ENCODE peak calls at places on chromosome 12, in five cellular contexts. One of them, this sample, is unnamed.

GRCh38 chr12:124046206-124046740 is 73.3 kb downstream of the ZNF664 start:
- DNase-seq in tibial artery: no peak
- DNase-seq in AG04450: no peak
- DNase-seq in A673: no peak
- DNase-seq in uterus: no peak
- DNase-seq in this sample: no peak

GRCh38 chr12:20368653-20369163 is 371 bp downstream of the PDE3A start:
- DNase-seq in AG04450: no peak
- DNase-seq in tibial artery: peak; percentile 74
- DNase-seq in uterus: peak; percentile 29
- DNase-seq in A673: peak; percentile 58
- DNase-seq in this sample: no peak

GRCh38 chr12:14399871-14400270 is 34.4 kb downstream of the ATF7IP start:
- DNase-seq in AG04450: no peak
- DNase-seq in A673: no peak
- DNase-seq in uterus: no peak
- DNase-seq in tibial artery: no peak
- DNase-seq in this sample: peak; percentile 55

GRCh38 chr12:95614384-95614982 is 63.2 kb upstream of the USP44 start:
- DNase-seq in uterus: no peak
- DNase-seq in A673: no peak
- DNase-seq in tibial artery: no peak
- DNase-seq in AG04450: no peak
- DNase-seq in this sample: no peak

GRCh38 chr12:44484862-44485261 is 391.3 kb downstream of the NELL2 start:
- DNase-seq in AG04450: no peak
- DNase-seq in uterus: no peak
- DNase-seq in A673: no peak
- DNase-seq in tibial artery: no peak
- DNase-seq in this sample: no peak

GRCh38 chr12:98253641-98254040 is 261.7 kb upstream of the TMPO start:
- DNase-seq in AG04450: no peak
- DNase-seq in tibial artery: no peak
- DNase-seq in uterus: no peak
- DNase-seq in A673: no peak
- DNase-seq in this sample: no peak

GRCh38 chr12:27015730-27016076 is 1.5 kb upstream of the TM7SF3 start:
- DNase-seq in uterus: no peak
- DNase-seq in AG04450: no peak
- DNase-seq in tibial artery: no peak
- DNase-seq in A673: peak; percentile 64
- DNase-seq in this sample: no peak

GRCh38 chr12:113462880-113463745 is 8.6 kb downstream of the LHX5 start:
- DNase-seq in uterus: no peak
- DNase-seq in tibial artery: no peak
- DNase-seq in AG04450: no peak
- DNase-seq in A673: no peak
- DNase-seq in this sample: no peak

GRCh38 chr12:111636209-111636928 is 37.3 kb upstream of the ATXN2 start:
- DNase-seq in A673: peak; percentile 65
- DNase-seq in tibial artery: peak; percentile 83
- DNase-seq in uterus: peak; percentile 73
- DNase-seq in AG04450: no peak
- DNase-seq in this sample: no peak

GRCh38 chr12:113002155-113002554 is 23.8 kb downstream of the OAS2 start:
- DNase-seq in tibial artery: no peak
- DNase-seq in A673: no peak
- DNase-seq in AG04450: no peak
- DNase-seq in uterus: no peak
- DNase-seq in this sample: no peak

GRCh38 chr12:65668981-65669695 is 155.1 kb upstream of the HMGA2 start:
- DNase-seq in uterus: no peak
- DNase-seq in tibial artery: no peak
- DNase-seq in A673: peak; percentile 9
- DNase-seq in AG04450: no peak
- DNase-seq in this sample: no peak

GRCh38 chr12:49622501-49623141 is 740 bp upstream of the PRPF40B start:
- DNase-seq in tibial artery: no peak
- DNase-seq in uterus: peak; percentile 48
- DNase-seq in A673: no peak
- DNase-seq in AG04450: no peak
- DNase-seq in this sample: no peak
- H3K4me3 ChIP-seq in tibial artery: peak overlapping the region; percentile 57
- H3K4me3 ChIP-seq in uterus: peak overlapping the region; percentile 56
- H3K4me3 ChIP-seq in A673: peak overlapping the region; percentile 48
- H3K4me3 ChIP-seq in AG04450: peak overlapping the region; percentile 65
- H3K4me3 ChIP-seq in this sample: peak overlapping the region; percentile 40

GRCh38 chr12:52688481-52688880 is 8.3 kb upstream of the KRT1 start:
- DNase-seq in tibial artery: no peak
- DNase-seq in uterus: no peak
- DNase-seq in AG04450: no peak
- DNase-seq in A673: no peak
- DNase-seq in this sample: no peak
- H3K27me3 ChIP-seq in tibial artery: peaks cover 85% of the 10 kb centered on the region
- H3K27me3 ChIP-seq in uterus: no peaks in the 10 kb centered on the region
- H3K27me3 ChIP-seq in AG04450: peaks cover 40% of the 10 kb centered on the region
- H3K27me3 ChIP-seq in A673: no peaks in the 10 kb centered on the region
- H3K27me3 ChIP-seq in this sample: peaks cover 48% of the 10 kb centered on the region

DNA sequence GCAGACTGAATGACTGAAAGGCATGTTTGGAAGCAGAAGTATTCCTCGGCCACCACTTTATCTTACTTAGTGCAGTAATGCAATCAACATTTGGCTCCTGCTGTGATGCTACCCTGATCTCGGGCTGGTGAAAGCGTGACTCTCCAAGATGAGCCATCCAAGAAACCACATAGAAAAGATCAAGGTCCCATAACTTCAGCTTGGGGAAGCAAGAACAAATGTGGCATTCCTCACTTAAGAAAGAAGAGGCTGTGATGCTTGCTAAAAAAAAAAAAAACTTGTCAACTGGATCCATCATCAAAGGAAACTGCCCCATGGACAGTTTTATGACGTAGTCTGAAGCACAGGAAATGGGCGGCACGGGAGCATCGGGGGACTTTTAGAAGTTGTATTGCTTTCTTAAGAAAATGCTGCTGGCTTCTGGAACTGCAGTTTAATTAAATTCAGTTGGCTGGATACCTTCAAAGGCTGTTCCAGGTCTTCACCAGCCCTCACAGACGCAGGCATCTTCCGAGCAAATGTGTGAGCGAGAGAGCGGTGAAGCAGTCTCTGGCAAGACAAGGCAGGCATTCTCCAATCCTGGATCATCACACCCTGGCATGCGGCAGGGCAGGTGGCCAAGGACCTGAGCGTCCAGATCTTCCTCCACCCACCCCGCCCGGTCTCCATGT is 38.2 kb upstream of the MAP1LC3B2 start:
- DNase-seq in tibial artery: no peak
- DNase-seq in uterus: no peak
- DNase-seq in A673: peak; percentile 82
- DNase-seq in AG04450: no peak
- DNase-seq in this sample: no peak
- H3K4me3 ChIP-seq in tibial artery: no peak overlapping the region
- H3K4me3 ChIP-seq in uterus: no peak overlapping the region
- H3K4me3 ChIP-seq in A673: no peak overlapping the region
- H3K4me3 ChIP-seq in AG04450: no peak overlapping the region
- H3K4me3 ChIP-seq in this sample: no peak overlapping the region

GRCh38 chr12:54056110-54056509 is 2.5 kb downstream of the HOXC4 start:
- DNase-seq in A673: no peak
- DNase-seq in tibial artery: no peak
- DNase-seq in uterus: no peak
- DNase-seq in AG04450: no peak
- DNase-seq in this sample: no peak
- H3K27me3 ChIP-seq in A673: no peaks in the 10 kb centered on the region
- H3K27me3 ChIP-seq in tibial artery: no peaks in the 10 kb centered on the region
- H3K27me3 ChIP-seq in uterus: no peaks in the 10 kb centered on the region
- H3K27me3 ChIP-seq in AG04450: peaks cover 77% of the 10 kb centered on the region
- H3K27me3 ChIP-seq in this sample: peaks cover 11% of the 10 kb centered on the region

GRCh38 chr12:2080604-2081003 is 27.8 kb downstream of the CACNA1C start:
- DNase-seq in uterus: no peak
- DNase-seq in AG04450: no peak
- DNase-seq in A673: no peak
- DNase-seq in tibial artery: no peak
- DNase-seq in this sample: no peak

GRCh38 chr12:2074792-2075191 is 22.0 kb downstream of the CACNA1C start:
- DNase-seq in AG04450: no peak
- DNase-seq in uterus: no peak
- DNase-seq in tibial artery: no peak
- DNase-seq in A673: no peak
- DNase-seq in this sample: no peak

GRCh38 chr12:2075558-2076195 is 22.9 kb downstream of the CACNA1C start:
- DNase-seq in A673: no peak
- DNase-seq in AG04450: no peak
- DNase-seq in tibial artery: peak; percentile 94
- DNase-seq in uterus: no peak
- DNase-seq in this sample: no peak

GRCh38 chr12:2076196-2076570 is 23.4 kb downstream of the CACNA1C start:
- DNase-seq in A673: no peak
- DNase-seq in AG04450: peak; percentile 66
- DNase-seq in tibial artery: peak; percentile 82
- DNase-seq in uterus: peak; percentile 85
- DNase-seq in this sample: no peak

DNA sequence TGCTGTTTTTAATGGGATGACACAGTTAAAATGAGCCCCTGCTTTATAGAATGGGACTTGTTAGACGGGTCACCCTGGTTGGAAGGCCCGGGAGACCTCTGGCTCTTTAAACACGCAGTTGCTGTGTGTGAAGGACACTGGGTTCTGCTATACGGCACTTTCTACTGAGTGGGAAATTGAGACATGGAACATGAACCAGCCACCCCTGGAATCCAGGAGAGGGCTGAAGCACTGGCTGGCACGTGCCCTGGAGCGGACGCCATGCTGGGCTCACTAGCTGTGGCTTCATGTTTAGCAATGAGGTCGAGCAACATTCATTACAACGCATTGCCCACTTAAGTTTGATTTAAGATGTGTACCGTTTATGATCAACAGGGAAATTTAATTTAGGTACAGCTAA is 23.9 kb downstream of the CACNA1C start:
- DNase-seq in A673: no peak
- DNase-seq in AG04450: no peak
- DNase-seq in tibial artery: no peak
- DNase-seq in uterus: no peak
- DNase-seq in this sample: no peak
- H3K4me3 ChIP-seq in A673: no peak overlapping the region
- H3K4me3 ChIP-seq in AG04450: no peak overlapping the region
- H3K4me3 ChIP-seq in tibial artery: peak overlapping the region; percentile 12
- H3K4me3 ChIP-seq in uterus: no peak overlapping the region
- H3K4me3 ChIP-seq in this sample: no peak overlapping the region

GRCh38 chr12:101050631-101051030 is 159.4 kb downstream of the SLC5A8 start:
- DNase-seq in uterus: no peak
- DNase-seq in A673: no peak
- DNase-seq in tibial artery: no peak
- DNase-seq in AG04450: no peak
- DNase-seq in this sample: no peak

GRCh38 chr12:101051901-101052550 is 158.0 kb downstream of the SLC5A8 start:
- DNase-seq in uterus: no peak
- DNase-seq in A673: peak; percentile 35
- DNase-seq in tibial artery: no peak
- DNase-seq in AG04450: peak; percentile 16
- DNase-seq in this sample: no peak

GRCh38 chr12:101053203-101053602 is 156.8 kb downstream of the SLC5A8 start:
- DNase-seq in tibial artery: no peak
- DNase-seq in AG04450: no peak
- DNase-seq in A673: no peak
- DNase-seq in uterus: no peak
- DNase-seq in this sample: no peak

GRCh38 chr12:101047652-101048051 is 162.4 kb downstream of the SLC5A8 start:
- DNase-seq in tibial artery: no peak
- DNase-seq in A673: no peak
- DNase-seq in uterus: no peak
- DNase-seq in AG04450: no peak
- DNase-seq in this sample: no peak

GRCh38 chr12:101051151-101051550 is 158.9 kb downstream of the SLC5A8 start:
- DNase-seq in AG04450: no peak
- DNase-seq in uterus: no peak
- DNase-seq in tibial artery: no peak
- DNase-seq in A673: no peak
- DNase-seq in this sample: no peak
- H3K27me3 ChIP-seq in AG04450: no peaks in the 10 kb centered on the region
- H3K27me3 ChIP-seq in uterus: no peaks in the 10 kb centered on the region
- H3K27me3 ChIP-seq in tibial artery: no peaks in the 10 kb centered on the region
- H3K27me3 ChIP-seq in A673: no peaks in the 10 kb centered on the region
- H3K27me3 ChIP-seq in this sample: no peaks in the 10 kb centered on the region

DNA sequence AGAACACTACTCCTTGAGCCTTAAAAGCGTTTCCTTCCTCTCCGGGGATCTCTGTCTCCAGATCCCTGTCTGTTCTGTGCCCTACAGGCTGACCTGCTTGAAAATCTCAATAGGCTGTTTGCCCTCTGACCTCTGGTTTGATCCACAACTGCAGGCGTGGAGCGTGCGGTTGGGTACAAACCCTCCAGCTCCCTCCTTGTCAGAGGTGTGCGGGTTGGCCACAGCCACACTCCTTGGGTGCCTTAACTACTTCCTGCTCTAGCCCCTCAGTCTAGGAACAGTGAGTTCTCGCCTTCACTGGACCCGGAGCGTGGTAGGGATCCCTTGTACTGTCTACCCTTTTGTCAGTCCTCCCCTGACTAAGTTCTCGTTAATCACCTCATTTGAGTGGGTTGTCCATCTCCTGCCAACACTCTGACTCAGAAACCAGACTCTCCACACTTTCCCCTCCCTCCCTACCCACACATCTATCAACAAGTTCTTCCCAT is 33.1 kb downstream of the CMKLR1 start:
- DNase-seq in A673: no peak
- DNase-seq in tibial artery: peak; percentile 76
- DNase-seq in AG04450: no peak
- DNase-seq in uterus: peak; percentile 63
- DNase-seq in this sample: peak; percentile 56
- H3K4me3 ChIP-seq in A673: no peak overlapping the region
- H3K4me3 ChIP-seq in tibial artery: peak overlapping the region; percentile 36
- H3K4me3 ChIP-seq in AG04450: no peak overlapping the region
- H3K4me3 ChIP-seq in uterus: peak overlapping the region; percentile 12
- H3K4me3 ChIP-seq in this sample: no peak overlapping the region

DNA sequence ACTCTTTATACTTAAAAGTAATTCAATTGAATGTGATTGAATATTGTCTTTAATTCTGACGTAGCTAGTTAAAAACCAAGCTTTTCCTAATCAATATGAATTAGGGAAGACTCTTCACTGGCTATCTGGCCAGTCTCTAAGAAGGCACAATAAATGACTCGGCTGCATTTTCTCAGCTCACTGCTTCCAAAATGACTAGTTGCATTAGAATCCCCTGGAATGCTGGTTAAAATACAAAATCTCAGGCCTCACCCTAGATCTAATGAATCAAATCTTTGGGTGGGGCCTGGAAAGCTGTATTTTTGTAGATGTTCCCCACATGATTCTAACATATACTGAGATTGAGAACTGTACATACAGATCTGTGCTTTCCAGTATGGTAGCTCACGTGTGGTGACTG is 242.1 kb downstream of the CHST11 start:
- DNase-seq in tibial artery: no peak
- DNase-seq in uterus: no peak
- DNase-seq in AG04450: no peak
- DNase-seq in A673: no peak
- DNase-seq in this sample: no peak
- H3K27me3 ChIP-seq in tibial artery: no peaks in the 10 kb centered on the region
- H3K27me3 ChIP-seq in uterus: no peaks in the 10 kb centered on the region
- H3K27me3 ChIP-seq in AG04450: no peaks in the 10 kb centered on the region
- H3K27me3 ChIP-seq in A673: no peaks in the 10 kb centered on the region
- H3K27me3 ChIP-seq in this sample: no peaks in the 10 kb centered on the region

GRCh38 chr12:76866726-76867125 is 12.1 kb downstream of the CSRP2 start:
- DNase-seq in uterus: no peak
- DNase-seq in A673: no peak
- DNase-seq in AG04450: no peak
- DNase-seq in tibial artery: no peak
- DNase-seq in this sample: peak; percentile 63
- H3K4me3 ChIP-seq in uterus: no peak overlapping the region
- H3K4me3 ChIP-seq in A673: no peak overlapping the region
- H3K4me3 ChIP-seq in AG04450: no peak overlapping the region
- H3K4me3 ChIP-seq in tibial artery: no peak overlapping the region
- H3K4me3 ChIP-seq in this sample: no peak overlapping the region

This sample was measured in kidney epithelial cell.